ENCODE peak calls at places on chromosomes 4 and X, in nine cellular contexts. C is right atrium auricular region, X is astrocyte of the spinal cord, O is Peyer's patch, I is breast epithelium, B is mucosa of descending colon, V is glutamatergic neuron, G is neural crest cell, L is MCF 10A. U is an unnamed sample.

GRCh38 chr4:1058198-1058996 is 47.0 kb downstream of the FGFRL1 start:
- DNase-seq in I (no peak), V (no peak), B (no peak), C (no peak), L (no peak), O (peak), G (no peak), X (no peak), U (no peak)

GRCh38 chrX:18995216-18995615 is 11.3 kb upstream of the PHKA2 start:
- DNase-seq in B (no peak), V (no peak), L (peak), G (no peak), X (peak), O (no peak), I (no peak), C (no peak), U (no peak)

GRCh38 chr4:85613901-85614300 is 139.0 kb downstream of the ARHGAP24 start:
- DNase-seq in V (no peak), O (no peak), L (no peak), I (no peak), X (no peak), C (no peak), B (no peak), G (no peak), U (no peak)

GRCh38 chr4:139593091-139593564 is 37.1 kb upstream of the SETD7 start:
- DNase-seq in V (no peak), C (peak), L (no peak), G (no peak), O (no peak), I (no peak), B (no peak), X (peak), U (no peak)

GRCh38 chr4:123298798-123299197 is 97.8 kb upstream of the SPRY1 start:
- DNase-seq in G (no peak), B (no peak), X (no peak), L (no peak), I (no peak), O (no peak), V (no peak), C (no peak), U (no peak)

GRCh38 chr4:67580577-67580976 is 22.1 kb downstream of the STAP1 start:
- DNase-seq in X (no peak), B (no peak), L (no peak), G (no peak), C (no peak), O (no peak), V (no peak), I (no peak), U (no peak)

GRCh38 chrX:155841232-155841631 is 39.9 kb upstream of the VAMP7 start:
- DNase-seq in O (no peak), G (no peak), C (no peak), L (no peak), I (no peak), X (no peak), B (no peak), V (no peak), U (no peak)

GRCh38 chr4:10223782-10224181 is 107.2 kb upstream of the WDR1 start:
- DNase-seq in L (no peak), I (no peak), B (no peak), G (no peak), C (no peak), X (no peak), O (no peak), V (no peak), U (no peak)

GRCh38 chrX:57918750-57919436 is 8.6 kb upstream of the ZXDA start:
- DNase-seq in C (no peak), X (peak), L (peak), B (no peak), I (no peak), O (no peak), V (no peak), G (peak), U (peak)

GRCh38 chr4:87058272-87059073 is 123.7 kb downstream of the AFF1 start:
- DNase-seq in O (no peak), I (no peak), G (no peak), X (no peak), B (no peak), L (peak), C (no peak), V (no peak), U (peak)

GRCh38 chrX:22800360-22800759 is 199.4 kb upstream of the DDX53 start:
- DNase-seq in O (no peak), X (peak), V (no peak), B (no peak), I (no peak), L (peak), C (peak), G (no peak), U (no peak)

GRCh38 chr4:2459589-2460349 is 9.1 kb upstream of the RNF4 start:
- DNase-seq in X (no peak), I (no peak), O (no peak), B (peak), C (no peak), L (no peak), G (no peak), V (no peak), U (no peak)

GRCh38 chrX:133983974-133984578 is 1.3 kb downstream of the GPC3 start:
- DNase-seq in C (no peak), L (no peak), I (no peak), V (no peak), G (peak), B (no peak), X (no peak), O (no peak), U (no peak)

DNA sequence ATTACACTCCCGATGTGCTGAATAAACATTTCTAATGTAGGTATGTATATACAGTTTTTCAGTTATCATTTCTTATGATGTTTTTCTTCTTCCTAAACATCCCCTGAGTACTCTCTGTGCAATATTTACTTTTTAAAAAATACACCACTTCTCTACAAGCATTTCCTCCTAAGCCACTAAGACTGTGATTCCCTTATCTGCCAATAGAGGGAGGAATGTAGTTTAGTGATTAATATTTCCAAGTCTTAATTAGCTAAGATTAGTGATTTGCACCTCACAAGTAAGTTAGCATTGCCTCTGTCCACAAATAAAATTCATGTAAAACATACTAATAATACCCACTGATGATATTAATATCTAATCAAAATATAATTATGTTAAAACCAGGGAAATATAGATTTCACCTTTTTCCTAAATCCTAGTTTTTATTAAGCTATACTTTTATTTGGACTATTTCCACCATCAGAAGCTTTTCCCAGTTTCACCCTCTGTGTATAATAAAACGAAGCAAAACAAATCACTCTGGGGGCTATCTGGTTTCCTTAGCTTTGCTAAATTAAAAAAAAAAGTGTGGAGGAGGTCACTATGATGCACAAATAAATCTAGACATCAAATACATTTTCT is 909.1 kb downstream of the FAT4 start:
- DNase-seq in B (no peak), O (no peak), G (no peak), I (no peak), C (no peak), V (no peak), X (peak), L (peak), U (no peak)
- TF ChIP-seq CTCF in B (no peak), O (no peak), G (peak), I (no peak), C (peak), V (peak), X (peak), L (peak), U (no peak)

DNA sequence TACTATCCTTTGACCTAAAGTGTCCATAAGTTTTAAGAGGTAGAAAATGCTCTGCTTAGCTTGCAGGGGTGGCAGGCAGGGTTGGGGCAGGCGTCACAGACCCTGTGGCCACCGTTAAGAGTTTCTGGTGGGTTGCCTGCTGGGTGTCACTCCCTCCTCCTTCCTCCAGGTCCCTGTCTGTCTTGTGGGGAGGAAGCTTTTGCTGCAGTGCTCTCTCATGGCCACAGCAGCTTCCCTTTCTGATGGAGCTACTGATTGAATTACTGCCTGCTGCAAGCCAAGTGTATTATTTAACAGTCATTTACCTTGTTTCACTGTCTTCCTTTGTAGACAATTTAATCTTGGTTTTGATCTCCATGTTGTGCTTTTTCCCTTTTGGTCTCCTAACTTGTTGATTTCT is 384.6 kb downstream of the IDS start:
- DNase-seq in B (no peak), O (no peak), I (no peak), C (no peak), V (no peak), X (no peak), L (no peak), G (no peak), U (no peak)
- TF ChIP-seq CTCF in B (no peak), O (no peak), I (no peak), C (no peak), V (no peak), X (no peak), L (no peak), G (no peak), U (no peak)

GRCh38 chrX:723781-724180 is 93.2 kb downstream of the SHOX start:
- DNase-seq in V (no peak), X (no peak), O (no peak), I (no peak), C (no peak), L (no peak), G (no peak), B (no peak), U (no peak)

GRCh38 chrX:729583-730409 is 99.2 kb downstream of the SHOX start:
- DNase-seq in G (no peak), C (no peak), V (no peak), I (no peak), X (no peak), L (no peak), B (no peak), O (no peak), U (no peak)

GRCh38 chrX:724256-724655 is 93.7 kb downstream of the SHOX start:
- DNase-seq in B (no peak), X (no peak), I (no peak), C (no peak), L (no peak), G (no peak), V (no peak), O (no peak), U (no peak)

DNA sequence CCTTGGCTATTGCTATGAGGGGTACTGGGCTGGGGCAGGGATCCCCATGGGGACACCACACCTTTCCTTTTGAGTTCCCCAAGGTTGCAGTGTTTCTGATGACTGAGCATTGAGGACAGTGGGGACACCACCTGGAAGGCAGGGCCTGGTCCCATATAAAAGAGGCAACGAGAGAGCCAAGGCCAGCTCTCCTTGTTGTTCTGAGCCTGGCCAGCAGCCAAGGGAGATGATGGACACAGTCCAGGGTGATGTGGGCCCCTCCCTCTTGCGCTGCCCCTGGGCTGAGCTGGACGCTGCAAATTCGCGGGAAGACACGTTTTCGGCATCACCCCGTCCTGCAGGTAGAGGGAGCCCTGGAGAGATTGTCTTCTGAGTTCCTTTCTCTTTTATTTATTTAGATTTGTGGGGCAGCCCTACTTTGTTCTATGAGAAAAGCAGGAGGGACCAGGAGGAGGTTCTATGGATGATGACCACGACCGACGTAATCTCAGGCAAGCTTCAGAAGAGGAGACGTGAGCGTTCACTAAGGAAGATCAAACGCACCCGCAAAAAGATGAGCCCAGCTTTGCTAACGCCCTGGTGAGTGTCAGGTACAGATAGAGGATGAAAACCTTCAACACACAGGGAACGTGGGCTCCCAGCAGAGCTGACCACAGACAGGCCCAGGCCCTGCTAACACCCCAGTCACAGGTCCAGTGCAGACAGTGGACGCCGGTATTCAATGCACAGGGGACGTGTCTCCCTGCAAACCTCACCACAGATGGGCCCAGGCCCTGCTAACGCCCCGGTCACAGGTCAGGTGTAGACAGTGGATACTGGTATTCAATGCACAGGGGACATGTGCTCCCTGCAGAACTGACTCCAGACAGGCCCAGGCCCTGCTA is 97.4 kb downstream of the SHOX start:
- DNase-seq in B (no peak), I (no peak), V (peak), O (no peak), X (no peak), L (no peak), C (no peak), G (peak), U (peak)
- TF ChIP-seq CTCF in B (no peak), I (no peak), V (peak), O (no peak), X (peak), L (no peak), C (no peak), G (peak), U (no peak)

GRCh38 chr4:116386856-116387255 is 698.5 kb downstream of the TRAM1L1 start:
- DNase-seq in X (no peak), G (no peak), B (no peak), V (no peak), L (no peak), C (no peak), I (no peak), O (no peak), U (no peak)
- TF ChIP-seq CTCF in X (no peak), G (no peak), B (no peak), V (no peak), L (no peak), C (no peak), I (no peak), O (no peak), U (no peak)

DNA sequence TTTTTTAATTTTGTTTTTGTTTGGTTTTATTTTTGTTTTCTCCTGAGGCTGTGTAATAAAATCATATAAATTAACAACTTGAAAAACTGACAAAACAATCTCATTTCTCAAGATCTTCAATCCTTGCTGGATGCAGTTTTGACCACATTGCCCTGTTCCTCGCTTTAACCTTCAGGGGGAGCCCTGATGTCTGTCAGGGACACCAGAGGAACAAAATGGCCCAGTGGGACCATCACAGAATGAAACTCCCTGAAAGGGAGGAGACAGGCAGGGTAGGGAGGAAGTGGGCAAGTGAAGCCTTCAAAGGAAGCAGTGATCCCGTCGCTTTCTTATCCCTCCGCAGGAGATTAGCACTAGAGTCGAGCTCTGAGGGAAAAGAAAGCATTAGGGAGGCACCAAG is 274.9 kb upstream of the LDB2 start:
- DNase-seq in X (no peak), B (no peak), V (no peak), L (no peak), I (no peak), C (no peak), G (no peak), O (no peak), U (no peak)
- TF ChIP-seq CTCF in X (peak), B (no peak), V (no peak), L (no peak), I (no peak), C (peak), G (peak), O (no peak), U (no peak)

GRCh38 chr4:54525602-54526001 is 132.2 kb upstream of the KIT start:
- DNase-seq in O (no peak), C (no peak), B (no peak), I (peak), G (no peak), L (peak), X (peak), V (no peak), U (peak)

GRCh38 chr4:54526560-54526959 is 131.2 kb upstream of the KIT start:
- DNase-seq in I (no peak), V (no peak), L (no peak), G (no peak), C (no peak), B (no peak), O (no peak), X (no peak), U (no peak)

GRCh38 chr4:54527532-54527931 is 130.2 kb upstream of the KIT start:
- DNase-seq in C (no peak), L (no peak), G (no peak), O (no peak), I (no peak), V (no peak), X (no peak), B (no peak), U (no peak)
- TF ChIP-seq CTCF in C (no peak), L (no peak), G (no peak), O (no peak), I (no peak), V (no peak), X (no peak), B (no peak), U (no peak)

DNA sequence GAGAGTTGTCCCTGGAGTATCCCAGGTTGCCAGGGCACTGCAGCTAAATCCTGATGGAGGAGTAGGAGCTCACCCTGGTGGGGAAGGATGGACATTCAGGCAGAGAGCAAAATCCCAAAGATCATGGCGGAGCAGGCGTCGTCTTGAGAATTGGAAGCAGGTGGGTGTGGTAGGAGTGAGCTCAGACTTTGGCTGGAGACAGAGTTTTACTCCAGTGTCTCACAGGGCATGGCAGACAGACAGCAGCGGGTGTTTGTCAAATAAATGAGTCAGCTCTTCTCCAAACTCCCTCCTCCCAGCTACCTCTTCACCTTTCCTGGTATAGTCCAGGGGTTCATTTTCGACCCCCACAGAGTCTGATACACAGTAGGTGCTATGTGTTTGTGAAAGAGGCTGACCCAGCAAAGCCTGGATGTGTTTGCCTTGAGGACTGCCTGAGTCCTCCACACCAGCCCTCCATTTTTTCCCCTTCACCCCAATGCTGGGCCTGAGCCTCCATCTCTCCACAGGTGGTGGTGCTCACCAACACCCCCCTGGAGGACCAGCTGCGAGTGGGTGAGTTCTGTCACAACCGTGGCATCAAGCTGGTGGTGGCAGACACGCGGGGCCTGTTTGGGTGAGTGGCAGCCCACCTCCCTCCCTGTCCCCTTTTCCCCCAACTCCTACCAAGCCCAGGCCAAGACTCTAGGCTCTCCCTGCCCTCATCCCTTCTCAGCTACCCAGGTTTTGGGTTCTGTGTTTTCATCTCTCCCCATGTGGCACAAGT is 6.9 kb downstream of the UBA1 start:
- DNase-seq in B (no peak), O (peak), I (no peak), L (peak), G (no peak), X (peak), C (peak), V (no peak), U (no peak)
- TF ChIP-seq CTCF in B (no peak), O (no peak), I (no peak), L (peak), G (peak), X (no peak), C (peak), V (no peak), U (no peak)

DNA sequence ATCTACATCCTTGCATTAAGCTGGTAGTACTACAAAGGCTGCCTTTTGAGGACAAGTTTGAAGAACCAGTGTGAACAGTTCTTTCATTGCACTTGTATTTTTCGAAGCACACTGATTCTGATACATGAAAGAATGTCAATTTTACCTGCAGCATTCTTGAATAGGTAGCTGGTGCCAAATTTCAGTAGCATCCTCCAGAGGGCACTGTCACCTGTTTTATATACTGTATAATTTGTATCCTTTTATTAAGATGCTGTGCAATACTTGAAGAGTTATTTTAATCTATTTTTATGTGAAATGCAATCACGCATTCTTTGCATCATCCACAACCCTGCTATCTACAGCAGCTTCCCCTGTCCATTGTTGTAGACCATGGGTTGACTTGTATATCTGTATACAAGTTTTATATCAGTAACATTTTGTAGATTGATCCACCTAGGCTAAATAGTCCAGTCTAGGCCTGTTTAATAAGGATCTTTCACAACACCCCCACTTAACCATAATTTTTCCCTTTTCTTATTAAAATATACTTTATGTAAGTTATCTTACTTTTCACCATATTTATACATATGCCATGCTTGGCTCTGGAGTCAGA is 325.7 kb downstream of the PCDH7 start:
- DNase-seq in G (no peak), B (no peak), X (peak), V (no peak), C (no peak), L (peak), I (no peak), O (peak), U (peak)
- TF ChIP-seq CTCF in G (peak), B (no peak), X (peak), V (peak), C (peak), L (peak), I (no peak), O (peak), U (no peak)

DNA sequence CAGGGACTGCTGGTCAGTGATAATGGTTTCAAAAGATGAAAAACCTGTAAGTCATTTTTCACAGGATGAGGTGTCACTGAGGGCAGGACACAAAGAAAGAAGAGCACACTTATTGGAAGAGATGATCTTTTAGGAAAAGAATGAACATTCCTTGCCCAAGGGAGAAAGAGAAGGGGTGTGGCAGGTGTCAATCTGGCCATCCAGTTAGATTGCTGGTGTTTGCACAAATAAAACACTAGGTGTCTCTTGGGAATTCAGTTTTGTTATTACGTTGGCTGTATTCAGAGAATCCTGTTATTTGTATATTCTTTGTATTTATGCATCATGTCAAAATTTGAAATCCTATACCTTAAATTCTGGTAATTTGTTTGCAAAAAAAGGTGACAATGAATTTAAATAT is 244.4 kb downstream of the GPAT3 start:
- DNase-seq in O (no peak), X (no peak), G (no peak), V (no peak), I (no peak), B (no peak), L (peak), C (no peak), U (no peak)
- TF ChIP-seq CTCF in O (no peak), X (no peak), G (no peak), V (no peak), I (no peak), B (no peak), L (peak), C (peak), U (no peak)